ENCODE peak calls at places on chromosomes 3 and 15, in nine cellular contexts. X is central memory CD4-positive, alpha-beta T cell; I is SIG-M5; Z is iPS DF 6.9; N is T follicular helper cell; E is foreskin melanocyte; Y is fibroblast of lung; F is mucosa of gallbladder; G is EH. O is an unnamed sample.
A peak's percentile ranks its signal among the peaks of the same experiment; 100 is the strongest.

GRCh38 chr3:101189786-101190185 is 130.6 kb downstream of the IMPG2 start:
- DNase-seq in Y (peak; percentile 65), F (no peak), E (no peak), N (no peak), X (no peak), G (peak; percentile 72), I (no peak), Z (no peak), O (no peak)

GRCh38 chr15:70507772-70508351 is 255.5 kb downstream of the UACA start:
- DNase-seq in E (no peak), Y (peak; percentile 35), I (peak; percentile 14), X (no peak), Z (no peak), N (no peak), G (peak; percentile 36), F (no peak), O (no peak)

GRCh38 chr3:166190360-166190759 is 353.1 kb upstream of the BCHE start:
- DNase-seq in X (no peak), Y (peak; percentile 22), Z (no peak), N (no peak), E (peak; percentile 40), G (no peak), I (no peak), F (no peak), O (no peak)

GRCh38 chr15:41957021-41957897 is 15.1 kb downstream of the EHD4 start:
- DNase-seq in G (peak; percentile 32), Z (no peak), Y (no peak), F (no peak), N (no peak), I (no peak), X (no peak), E (no peak), O (no peak)

GRCh38 chr15:61084944-61085367 is 144.1 kb downstream of the RORA start:
- DNase-seq in N (no peak), I (no peak), X (no peak), F (no peak), E (no peak), G (no peak), Z (peak; percentile 31), Y (no peak), O (peak; percentile 35)

GRCh38 chr3:105369501-105370371 is 3.0 kb downstream of the ALCAM start:
- DNase-seq in N (peak; percentile 13), Y (peak; percentile 86), I (peak; percentile 35), Z (no peak), X (peak; percentile 59), G (peak; percentile 82), E (peak; percentile 80), F (peak; percentile 67), O (no peak)

GRCh38 chr3:128113817-128114794 is 9.5 kb downstream of the RUVBL1 start:
- DNase-seq in N (no peak), X (no peak), Z (no peak), E (no peak), G (no peak), I (no peak), F (no peak), Y (no peak), O (no peak)

GRCh38 chr3:136606990-136607389 is 145.2 kb downstream of the STAG1 start:
- DNase-seq in E (no peak), Y (no peak), F (no peak), Z (no peak), I (no peak), X (no peak), G (no peak), N (no peak), O (no peak)

GRCh38 chr3:179418610-179419009 is 32.7 kb downstream of the GNB4 start:
- DNase-seq in X (no peak), E (no peak), F (no peak), I (no peak), Y (no peak), G (no peak), Z (no peak), N (no peak), O (no peak)